ENCODE peak calls at places on chromosome 1, in ten cellular contexts. N is breast epithelium, U is GM23338, E is stomach, Y is HepG2, D is transverse colon, S is K562, V is SK-N-SH, P is Panc1, G is suprapubic skin. J is an unnamed sample.

GRCh38 chr1:101025283-101025679 is 303 bp downstream of the DPH5 start:
- DNase-seq in N (no peak), U (peak), E (no peak), Y (peak), D (peak), S (peak), V (peak), P (no peak), G (no peak), J (no peak)

GRCh38 chr1:203795382-203796222 is at the start of the genes ZBED6 and ZC3H11A:
- DNase-seq in N (peak), U (peak), E (peak), Y (peak), D (peak), S (peak), V (peak), P (peak), G (peak), J (peak)

GRCh38 chr1:16151200-16151708 is 4.6 kb downstream of the EPHA2 start:
- DNase-seq in N (peak), U (no peak), E (no peak), Y (no peak), D (no peak), S (peak), V (peak), P (no peak), G (no peak), J (no peak)

GRCh38 chr1:92817986-92818764 is 13.7 kb upstream of the RPL5 start:
- DNase-seq in N (no peak), U (peak), E (no peak), Y (no peak), D (no peak), S (peak), V (peak), P (no peak), G (no peak), J (no peak)

GRCh38 chr1:145828368-145829016 is 4.5 kb downstream of the POLR3C start:
- DNase-seq in N (no peak), U (no peak), E (no peak), Y (no peak), D (no peak), S (peak), V (no peak), P (no peak), G (no peak), J (no peak)

GRCh38 chr1:21663251-21663950 is 5.8 kb downstream of the RAP1GAP start:
- DNase-seq in N (no peak), U (no peak), E (peak), Y (no peak), D (no peak), S (no peak), V (no peak), P (no peak), G (peak), J (no peak)

GRCh38 chr1:1433804-1434130 is 1.7 kb upstream of the VWA1 start:
- DNase-seq in N (no peak), U (no peak), E (peak), Y (no peak), D (no peak), S (peak), V (peak), P (no peak), G (no peak), J (no peak)

GRCh38 chr1:59689741-59690140 is 125.0 kb upstream of the HOOK1 start:
- DNase-seq in N (no peak), U (no peak), E (no peak), Y (no peak), D (no peak), S (no peak), V (no peak), P (no peak), G (no peak), J (no peak)

GRCh38 chr1:236315092-236315491 is 33.3 kb upstream of the ERO1B start:
- DNase-seq in N (no peak), U (no peak), E (no peak), Y (no peak), D (no peak), S (no peak), V (no peak), P (no peak), G (no peak), J (no peak)

GRCh38 chr1:65527672-65528071 is 107.2 kb downstream of the LEPR start:
- DNase-seq in N (no peak), U (no peak), E (no peak), Y (no peak), D (no peak), S (peak), V (peak), P (no peak), G (no peak), J (no peak)

GRCh38 chr1:43707191-43708005 is at the start of gene ST3GAL3:
- DNase-seq in N (peak), U (peak), E (peak), Y (peak), D (peak), S (peak), V (peak), P (no peak), G (peak), J (peak)
- TF ChIP-seq POLR2AphosphoS5 in N (no peak), U (peak), E (peak), Y (peak), D (peak), S (peak), V (peak), P (peak), G (peak), J (peak)

DNA sequence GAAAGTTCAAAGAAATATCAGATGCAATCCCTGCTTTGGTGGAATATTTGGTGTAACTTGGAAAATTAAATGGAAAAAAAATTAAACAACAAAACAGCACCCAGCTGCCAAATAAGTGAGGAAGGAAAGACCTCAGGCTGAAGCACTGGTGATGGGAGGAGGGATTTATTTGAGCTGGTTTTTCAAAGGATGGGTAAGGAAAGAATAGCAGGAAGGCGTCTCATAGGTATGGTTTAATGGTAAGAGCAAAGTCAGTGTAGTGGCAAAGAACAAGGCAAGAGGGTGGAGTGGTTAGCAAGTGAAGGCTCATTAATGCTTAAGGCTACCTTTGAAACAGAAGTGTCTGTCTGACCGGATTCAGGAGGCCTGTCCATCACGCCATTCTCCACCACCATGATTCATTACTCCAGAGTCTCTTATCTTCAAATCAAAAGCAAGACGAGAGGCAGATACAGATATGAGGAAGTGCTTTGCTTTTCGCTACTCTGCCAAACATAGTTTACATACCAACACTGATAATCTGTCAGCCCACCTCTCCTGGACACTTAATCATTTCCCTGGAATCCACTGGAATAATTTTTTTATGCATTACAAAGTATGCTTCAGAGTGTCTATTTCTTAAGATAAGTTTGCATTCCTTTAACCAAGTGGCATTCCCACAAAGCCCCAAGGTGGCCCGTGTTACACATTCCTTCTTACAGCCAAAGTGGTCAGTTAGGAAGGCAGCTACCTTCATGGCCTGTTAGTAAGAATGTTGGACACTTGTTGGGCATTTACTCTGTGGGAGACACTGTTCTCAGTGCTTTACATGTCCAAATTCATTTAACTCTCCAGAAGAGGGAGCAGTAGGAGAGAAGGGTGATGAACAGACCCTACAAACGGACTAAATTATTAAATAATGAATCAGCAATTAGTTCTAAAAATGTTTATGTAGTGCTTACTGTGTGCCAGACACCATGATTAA is 146.6 kb downstream of the ROR1 start:
- DNase-seq in N (no peak), U (no peak), E (no peak), Y (no peak), D (no peak), S (peak), V (no peak), P (no peak), G (no peak), J (no peak)
- TF ChIP-seq CTCF in N (no peak), U (peak), E (no peak), Y (no peak), D (no peak), S (no peak), V (peak), P (peak), G (no peak), J (no peak)

GRCh38 chr1:246925997-246926626 is 5.6 kb downstream of the AHCTF1 start:
- DNase-seq in N (no peak), U (no peak), E (no peak), Y (no peak), D (no peak), S (no peak), V (no peak), P (no peak), G (no peak), J (no peak)
- TF ChIP-seq POLR2AphosphoS5 in N (no peak), U (no peak), E (no peak), Y (no peak), D (no peak), S (no peak), V (no peak), P (no peak), G (no peak), J (no peak)

DNA sequence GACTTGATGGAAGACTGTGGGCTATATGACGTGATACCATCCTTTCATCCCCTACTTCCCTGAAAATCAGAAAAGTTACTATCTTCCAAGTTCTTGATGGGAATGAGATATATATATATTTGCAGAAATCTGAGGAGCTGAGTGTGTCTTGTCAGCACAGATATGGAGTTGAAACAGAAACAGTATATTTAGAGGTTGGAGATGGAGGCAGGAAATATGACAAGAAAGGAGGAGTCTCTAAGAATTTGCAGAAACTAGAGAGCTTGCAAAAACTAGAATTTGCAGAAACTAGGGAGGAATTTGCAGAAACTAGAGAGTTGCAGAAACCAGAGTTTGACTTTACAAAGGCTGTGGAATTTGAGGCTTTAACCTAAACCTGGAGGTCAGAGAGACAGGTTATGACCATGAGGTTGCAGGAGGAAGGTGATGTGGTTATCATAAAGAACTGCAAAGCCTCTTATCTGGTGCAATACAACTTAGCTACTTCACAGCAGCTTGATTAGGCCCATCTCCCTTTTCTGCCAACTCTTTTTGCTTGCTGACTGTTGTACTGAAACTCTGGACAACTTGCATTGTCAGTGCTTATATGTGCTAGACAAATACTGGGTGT is 22.3 kb downstream of the XCL2 start:
- DNase-seq in N (no peak), U (no peak), E (no peak), Y (no peak), D (no peak), S (no peak), V (no peak), P (no peak), G (no peak), J (no peak)
- TF ChIP-seq CTCF in N (no peak), U (no peak), E (no peak), Y (no peak), D (no peak), S (no peak), V (no peak), P (no peak), G (no peak), J (no peak)

GRCh38 chr1:116351914-116352313 is 21.1 kb upstream of the ATP1A1 start:
- DNase-seq in N (no peak), U (no peak), E (no peak), Y (no peak), D (no peak), S (no peak), V (no peak), P (no peak), G (no peak), J (no peak)

GRCh38 chr1:116352349-116352813 is 20.7 kb upstream of the ATP1A1 start:
- DNase-seq in N (no peak), U (no peak), E (no peak), Y (no peak), D (no peak), S (no peak), V (no peak), P (no peak), G (no peak), J (no peak)

GRCh38 chr1:116347678-116348077 is 25.4 kb upstream of the ATP1A1 start:
- DNase-seq in N (no peak), U (no peak), E (no peak), Y (no peak), D (no peak), S (no peak), V (no peak), P (no peak), G (no peak), J (no peak)

GRCh38 chr1:116353155-116353554 is 19.9 kb upstream of the ATP1A1 start:
- DNase-seq in N (no peak), U (no peak), E (no peak), Y (no peak), D (no peak), S (no peak), V (no peak), P (no peak), G (no peak), J (no peak)

GRCh38 chr1:116350097-116350645 is 22.9 kb upstream of the ATP1A1 start:
- DNase-seq in N (no peak), U (no peak), E (no peak), Y (no peak), D (no peak), S (no peak), V (no peak), P (no peak), G (no peak), J (no peak)
- TF ChIP-seq POLR2AphosphoS5 in N (no peak), U (no peak), E (no peak), Y (no peak), D (no peak), S (no peak), V (no peak), P (no peak), G (no peak), J (no peak)